ENCODE peak calls at places on chromosomes 13 and 19, in ten cellular contexts. One of them, this sample, is unnamed.
A peak's percentile ranks its signal among the peaks of the same experiment; 100 is the strongest.

GRCh38 chr13:31639443-31640163 is 99.7 kb upstream of the RXFP2 start:
- DNase-seq in kidney tubule cell: no peak
- DNase-seq in cardiac fibroblast: peak; percentile 36
- DNase-seq in GOT3: no peak
- DNase-seq in choroid plexus epithelial cell: peak; percentile 38
- DNase-seq in lower leg skin: no peak
- DNase-seq in left cardiac atrium: no peak
- DNase-seq in left lung: no peak
- DNase-seq in substantia nigra: no peak
- DNase-seq in heart right ventricle: no peak
- DNase-seq in this sample: no peak

GRCh38 chr19:858284-858683 is 1.2 kb upstream of the CFD start:
- DNase-seq in kidney tubule cell: no peak
- DNase-seq in cardiac fibroblast: no peak
- DNase-seq in GOT3: no peak
- DNase-seq in choroid plexus epithelial cell: no peak
- DNase-seq in lower leg skin: no peak
- DNase-seq in left cardiac atrium: no peak
- DNase-seq in left lung: no peak
- DNase-seq in substantia nigra: no peak
- DNase-seq in heart right ventricle: no peak
- DNase-seq in this sample: no peak

GRCh38 chr13:65606622-65607021 is 1623.5 kb downstream of the PCDH9 start:
- DNase-seq in kidney tubule cell: no peak
- DNase-seq in cardiac fibroblast: peak; percentile 58
- DNase-seq in GOT3: no peak
- DNase-seq in choroid plexus epithelial cell: peak; percentile 79
- DNase-seq in lower leg skin: no peak
- DNase-seq in left cardiac atrium: no peak
- DNase-seq in left lung: no peak
- DNase-seq in substantia nigra: no peak
- DNase-seq in heart right ventricle: no peak
- DNase-seq in this sample: no peak

GRCh38 chr13:96238241-96238640 is 148.3 kb downstream of the HS6ST3 start:
- DNase-seq in kidney tubule cell: no peak
- DNase-seq in cardiac fibroblast: no peak
- DNase-seq in GOT3: no peak
- DNase-seq in choroid plexus epithelial cell: no peak
- DNase-seq in lower leg skin: no peak
- DNase-seq in left cardiac atrium: no peak
- DNase-seq in left lung: no peak
- DNase-seq in substantia nigra: no peak
- DNase-seq in heart right ventricle: no peak
- DNase-seq in this sample: no peak

GRCh38 chr19:36377541-36378178 is 1.3 kb downstream of the ZFP14 start:
- DNase-seq in kidney tubule cell: no peak
- DNase-seq in cardiac fibroblast: no peak
- DNase-seq in GOT3: no peak
- DNase-seq in choroid plexus epithelial cell: no peak
- DNase-seq in lower leg skin: no peak
- DNase-seq in left cardiac atrium: no peak
- DNase-seq in left lung: no peak
- DNase-seq in substantia nigra: no peak
- DNase-seq in heart right ventricle: no peak
- DNase-seq in this sample: no peak

GRCh38 chr13:44050450-44051063 is 170.9 kb downstream of the LACC1 start:
- DNase-seq in kidney tubule cell: peak; percentile 41
- DNase-seq in cardiac fibroblast: peak; percentile 54
- DNase-seq in GOT3: no peak
- DNase-seq in choroid plexus epithelial cell: peak; percentile 66
- DNase-seq in lower leg skin: no peak
- DNase-seq in left cardiac atrium: no peak
- DNase-seq in left lung: no peak
- DNase-seq in substantia nigra: no peak
- DNase-seq in heart right ventricle: peak; percentile 13
- DNase-seq in this sample: no peak

GRCh38 chr19:14023404-14024235 is 4.3 kb upstream of the RLN3 start:
- DNase-seq in kidney tubule cell: peak; percentile 75
- DNase-seq in cardiac fibroblast: peak; percentile 83
- DNase-seq in GOT3: no peak
- DNase-seq in choroid plexus epithelial cell: peak; percentile 73
- DNase-seq in lower leg skin: no peak
- DNase-seq in left cardiac atrium: peak; percentile 59
- DNase-seq in left lung: no peak
- DNase-seq in substantia nigra: no peak
- DNase-seq in heart right ventricle: peak; percentile 46
- DNase-seq in this sample: no peak

GRCh38 chr19:52936151-52936957 is 13.1 kb upstream of the ZNF888 start:
- DNase-seq in kidney tubule cell: peak; percentile 79
- DNase-seq in cardiac fibroblast: no peak
- DNase-seq in GOT3: no peak
- DNase-seq in choroid plexus epithelial cell: no peak
- DNase-seq in lower leg skin: peak; percentile 48
- DNase-seq in left cardiac atrium: no peak
- DNase-seq in left lung: no peak
- DNase-seq in substantia nigra: no peak
- DNase-seq in heart right ventricle: no peak
- DNase-seq in this sample: peak; percentile 19

GRCh38 chr13:106709509-106709908 is 141.6 kb upstream of the ARGLU1 start:
- DNase-seq in kidney tubule cell: no peak
- DNase-seq in cardiac fibroblast: peak; percentile 20
- DNase-seq in GOT3: no peak
- DNase-seq in choroid plexus epithelial cell: peak; percentile 64
- DNase-seq in lower leg skin: no peak
- DNase-seq in left cardiac atrium: no peak
- DNase-seq in left lung: no peak
- DNase-seq in substantia nigra: no peak
- DNase-seq in heart right ventricle: peak; percentile 54
- DNase-seq in this sample: no peak

GRCh38 chr13:32737111-32737571 is 150.9 kb downstream of the PDS5B start:
- DNase-seq in kidney tubule cell: peak; percentile 38
- DNase-seq in cardiac fibroblast: peak; percentile 28
- DNase-seq in GOT3: no peak
- DNase-seq in choroid plexus epithelial cell: peak; percentile 31
- DNase-seq in lower leg skin: no peak
- DNase-seq in left cardiac atrium: no peak
- DNase-seq in left lung: no peak
- DNase-seq in substantia nigra: no peak
- DNase-seq in heart right ventricle: no peak
- DNase-seq in this sample: no peak

GRCh38 chr19:54189668-54190502 is 505 bp upstream of the MBOAT7 start:
- DNase-seq in kidney tubule cell: peak; percentile 100
- DNase-seq in cardiac fibroblast: peak; percentile 100
- DNase-seq in GOT3: peak; percentile 99
- DNase-seq in choroid plexus epithelial cell: peak; percentile 100
- DNase-seq in lower leg skin: peak; percentile 100
- DNase-seq in left cardiac atrium: peak; percentile 100
- DNase-seq in left lung: peak; percentile 100
- DNase-seq in substantia nigra: peak; percentile 100
- DNase-seq in heart right ventricle: peak; percentile 100
- DNase-seq in this sample: peak; percentile 100

GRCh38 chr13:87954116-87954515 is 282.9 kb downstream of the SLITRK5 start:
- DNase-seq in kidney tubule cell: no peak
- DNase-seq in cardiac fibroblast: peak; percentile 3
- DNase-seq in GOT3: no peak
- DNase-seq in choroid plexus epithelial cell: no peak
- DNase-seq in lower leg skin: no peak
- DNase-seq in left cardiac atrium: no peak
- DNase-seq in left lung: no peak
- DNase-seq in substantia nigra: no peak
- DNase-seq in heart right ventricle: no peak
- DNase-seq in this sample: no peak

GRCh38 chr13:61410669-61411297 is 4.9 kb downstream of the PCDH20 start:
- DNase-seq in kidney tubule cell: peak; percentile 44
- DNase-seq in cardiac fibroblast: peak; percentile 26
- DNase-seq in GOT3: no peak
- DNase-seq in choroid plexus epithelial cell: peak; percentile 38
- DNase-seq in lower leg skin: no peak
- DNase-seq in left cardiac atrium: no peak
- DNase-seq in left lung: no peak
- DNase-seq in substantia nigra: no peak
- DNase-seq in heart right ventricle: no peak
- DNase-seq in this sample: no peak

GRCh38 chr13:27132538-27132937 is 39.1 kb downstream of the USP12 start:
- DNase-seq in kidney tubule cell: no peak
- DNase-seq in cardiac fibroblast: no peak
- DNase-seq in GOT3: no peak
- DNase-seq in choroid plexus epithelial cell: no peak
- DNase-seq in lower leg skin: no peak
- DNase-seq in left cardiac atrium: no peak
- DNase-seq in left lung: no peak
- DNase-seq in substantia nigra: no peak
- DNase-seq in heart right ventricle: no peak
- DNase-seq in this sample: no peak

GRCh38 chr13:44576396-44577235 is 486 bp upstream of the TSC22D1 start:
- DNase-seq in kidney tubule cell: peak; percentile 16
- DNase-seq in cardiac fibroblast: no peak
- DNase-seq in GOT3: no peak
- DNase-seq in choroid plexus epithelial cell: no peak
- DNase-seq in lower leg skin: peak; percentile 88
- DNase-seq in left cardiac atrium: peak; percentile 29
- DNase-seq in left lung: peak; percentile 41
- DNase-seq in substantia nigra: no peak
- DNase-seq in heart right ventricle: no peak
- DNase-seq in this sample: peak; percentile 66

GRCh38 chr19:45884682-45885555 is 1.0 kb downstream of the IRF2BP1 start:
- DNase-seq in kidney tubule cell: no peak
- DNase-seq in cardiac fibroblast: no peak
- DNase-seq in GOT3: no peak
- DNase-seq in choroid plexus epithelial cell: no peak
- DNase-seq in lower leg skin: no peak
- DNase-seq in left cardiac atrium: no peak
- DNase-seq in left lung: no peak
- DNase-seq in substantia nigra: no peak
- DNase-seq in heart right ventricle: no peak
- DNase-seq in this sample: no peak

GRCh38 chr19:8137425-8137824 is 12.0 kb downstream of the FBN3 start:
- DNase-seq in kidney tubule cell: no peak
- DNase-seq in cardiac fibroblast: no peak
- DNase-seq in GOT3: no peak
- DNase-seq in choroid plexus epithelial cell: no peak
- DNase-seq in lower leg skin: no peak
- DNase-seq in left cardiac atrium: no peak
- DNase-seq in left lung: no peak
- DNase-seq in substantia nigra: no peak
- DNase-seq in heart right ventricle: no peak
- DNase-seq in this sample: no peak

GRCh38 chr19:21581646-21582045 is 76.2 kb downstream of the ZNF429 start:
- DNase-seq in kidney tubule cell: no peak
- DNase-seq in cardiac fibroblast: no peak
- DNase-seq in GOT3: no peak
- DNase-seq in choroid plexus epithelial cell: no peak
- DNase-seq in lower leg skin: no peak
- DNase-seq in left cardiac atrium: no peak
- DNase-seq in left lung: no peak
- DNase-seq in substantia nigra: no peak
- DNase-seq in heart right ventricle: no peak
- DNase-seq in this sample: no peak

GRCh38 chr19:16327911-16328823 is 3.5 kb downstream of the KLF2 start:
- DNase-seq in kidney tubule cell: no peak
- DNase-seq in cardiac fibroblast: peak; percentile 94
- DNase-seq in GOT3: no peak
- DNase-seq in choroid plexus epithelial cell: peak; percentile 92
- DNase-seq in lower leg skin: peak; percentile 96
- DNase-seq in left cardiac atrium: peak; percentile 80
- DNase-seq in left lung: peak; percentile 91
- DNase-seq in substantia nigra: peak; percentile 49
- DNase-seq in heart right ventricle: peak; percentile 78
- DNase-seq in this sample: peak; percentile 96

GRCh38 chr13:23140492-23140891 is 40.3 kb upstream of the SGCG start:
- DNase-seq in kidney tubule cell: peak; percentile 43
- DNase-seq in cardiac fibroblast: no peak
- DNase-seq in GOT3: no peak
- DNase-seq in choroid plexus epithelial cell: no peak
- DNase-seq in lower leg skin: no peak
- DNase-seq in left cardiac atrium: no peak
- DNase-seq in left lung: no peak
- DNase-seq in substantia nigra: no peak
- DNase-seq in heart right ventricle: no peak
- DNase-seq in this sample: no peak

GRCh38 chr19:5676105-5676671 is 4.1 kb downstream of the MICOS13 start:
- DNase-seq in kidney tubule cell: no peak
- DNase-seq in cardiac fibroblast: no peak
- DNase-seq in GOT3: no peak
- DNase-seq in choroid plexus epithelial cell: no peak
- DNase-seq in lower leg skin: no peak
- DNase-seq in left cardiac atrium: peak; percentile 26
- DNase-seq in left lung: no peak
- DNase-seq in substantia nigra: no peak
- DNase-seq in heart right ventricle: no peak
- DNase-seq in this sample: no peak

GRCh38 chr19:40889366-40889765 is 7.3 kb upstream of the CYP2A7 start:
- DNase-seq in kidney tubule cell: no peak
- DNase-seq in cardiac fibroblast: no peak
- DNase-seq in GOT3: no peak
- DNase-seq in choroid plexus epithelial cell: no peak
- DNase-seq in lower leg skin: no peak
- DNase-seq in left cardiac atrium: no peak
- DNase-seq in left lung: no peak
- DNase-seq in substantia nigra: no peak
- DNase-seq in heart right ventricle: no peak
- DNase-seq in this sample: no peak

GRCh38 chr19:5693195-5694166 is 3.4 kb downstream of the RPL36 start:
- DNase-seq in kidney tubule cell: no peak
- DNase-seq in cardiac fibroblast: no peak
- DNase-seq in GOT3: no peak
- DNase-seq in choroid plexus epithelial cell: no peak
- DNase-seq in lower leg skin: peak; percentile 86
- DNase-seq in left cardiac atrium: no peak
- DNase-seq in left lung: no peak
- DNase-seq in substantia nigra: no peak
- DNase-seq in heart right ventricle: no peak
- DNase-seq in this sample: peak; percentile 65

GRCh38 chr19:56245062-56245740 is 27.3 kb upstream of the EDDM13 start:
- DNase-seq in kidney tubule cell: peak; percentile 29
- DNase-seq in cardiac fibroblast: no peak
- DNase-seq in GOT3: no peak
- DNase-seq in choroid plexus epithelial cell: no peak
- DNase-seq in lower leg skin: no peak
- DNase-seq in left cardiac atrium: no peak
- DNase-seq in left lung: no peak
- DNase-seq in substantia nigra: no peak
- DNase-seq in heart right ventricle: no peak
- DNase-seq in this sample: no peak

GRCh38 chr13:23922005-23922932 is 25.0 kb upstream of the C1QTNF9B start:
- DNase-seq in kidney tubule cell: peak; percentile 62
- DNase-seq in cardiac fibroblast: no peak
- DNase-seq in GOT3: no peak
- DNase-seq in choroid plexus epithelial cell: no peak
- DNase-seq in lower leg skin: no peak
- DNase-seq in left cardiac atrium: no peak
- DNase-seq in left lung: no peak
- DNase-seq in substantia nigra: no peak
- DNase-seq in heart right ventricle: no peak
- DNase-seq in this sample: no peak

GRCh38 chr19:42683917-42684513 is 56.3 kb downstream of the PSG3 start:
- DNase-seq in kidney tubule cell: peak; percentile 29
- DNase-seq in cardiac fibroblast: peak; percentile 36
- DNase-seq in GOT3: no peak
- DNase-seq in choroid plexus epithelial cell: peak; percentile 63
- DNase-seq in lower leg skin: no peak
- DNase-seq in left cardiac atrium: no peak
- DNase-seq in left lung: no peak
- DNase-seq in substantia nigra: no peak
- DNase-seq in heart right ventricle: no peak
- DNase-seq in this sample: no peak

GRCh38 chr13:113792821-113793717 is 34.0 kb downstream of the TMEM255B start:
- DNase-seq in kidney tubule cell: no peak
- DNase-seq in cardiac fibroblast: no peak
- DNase-seq in GOT3: no peak
- DNase-seq in choroid plexus epithelial cell: no peak
- DNase-seq in lower leg skin: peak; percentile 83
- DNase-seq in left cardiac atrium: no peak
- DNase-seq in left lung: peak; percentile 23
- DNase-seq in substantia nigra: no peak
- DNase-seq in heart right ventricle: no peak
- DNase-seq in this sample: no peak

GRCh38 chr13:111033172-111034133 is 81.7 kb upstream of the ARHGEF7 start:
- DNase-seq in kidney tubule cell: no peak
- DNase-seq in cardiac fibroblast: no peak
- DNase-seq in GOT3: no peak
- DNase-seq in choroid plexus epithelial cell: no peak
- DNase-seq in lower leg skin: no peak
- DNase-seq in left cardiac atrium: no peak
- DNase-seq in left lung: no peak
- DNase-seq in substantia nigra: no peak
- DNase-seq in heart right ventricle: no peak
- DNase-seq in this sample: no peak

This sample was measured in sigmoid colon.